ENCODE peak calls at places on chromosomes 16 and 17, in eight cellular contexts. One of them, this sample, is unnamed.

GRCh38 chr16:57617604-57618111 is 10.8 kb upstream of the ADGRG1 start:
- DNase-seq in activated CD8-positive, alpha-beta T cell treated with anti-CD3 and anti-CD28 coated beads, Interleukin-2, amount 10 ng/mL, durations not matched to agents 7 days and 5 days: no peak
- DNase-seq in hippocampal formation: no peak
- DNase-seq in vagina: no peak
- DNase-seq in HTR-8/SVneo: no peak
- DNase-seq in cardiac muscle cell: no peak
- DNase-seq in colonic mucosa: peak
- DNase-seq in cerebellum: no peak
- DNase-seq in this sample: no peak

GRCh38 chr16:84049403-84050060 is 6.9 kb upstream of the SLC38A8 start:
- DNase-seq in vagina: no peak
- DNase-seq in HTR-8/SVneo: no peak
- DNase-seq in cardiac muscle cell: no peak
- DNase-seq in cerebellum: no peak
- DNase-seq in hippocampal formation: no peak
- DNase-seq in colonic mucosa: no peak
- DNase-seq in activated CD8-positive, alpha-beta T cell treated with anti-CD3 and anti-CD28 coated beads, Interleukin-2, amount 10 ng/mL, durations not matched to agents 7 days and 5 days: no peak
- DNase-seq in this sample: no peak

GRCh38 chr16:79286646-79287423 is 313.7 kb downstream of the MAF start:
- DNase-seq in colonic mucosa: peak
- DNase-seq in hippocampal formation: peak
- DNase-seq in cerebellum: peak
- DNase-seq in cardiac muscle cell: no peak
- DNase-seq in vagina: no peak
- DNase-seq in HTR-8/SVneo: no peak
- DNase-seq in activated CD8-positive, alpha-beta T cell treated with anti-CD3 and anti-CD28 coated beads, Interleukin-2, amount 10 ng/mL, durations not matched to agents 7 days and 5 days: peak
- DNase-seq in this sample: peak

GRCh38 chr17:2954898-2955445 is 108.4 kb downstream of the OR1D5 start:
- DNase-seq in cardiac muscle cell: no peak
- DNase-seq in hippocampal formation: no peak
- DNase-seq in vagina: no peak
- DNase-seq in HTR-8/SVneo: peak
- DNase-seq in colonic mucosa: no peak
- DNase-seq in cerebellum: no peak
- DNase-seq in activated CD8-positive, alpha-beta T cell treated with anti-CD3 and anti-CD28 coated beads, Interleukin-2, amount 10 ng/mL, durations not matched to agents 7 days and 5 days: no peak
- DNase-seq in this sample: peak

GRCh38 chr16:70523621-70524405 is at the start of gene SF3B3:
- DNase-seq in cerebellum: peak
- DNase-seq in HTR-8/SVneo: peak
- DNase-seq in activated CD8-positive, alpha-beta T cell treated with anti-CD3 and anti-CD28 coated beads, Interleukin-2, amount 10 ng/mL, durations not matched to agents 7 days and 5 days: peak
- DNase-seq in cardiac muscle cell: peak
- DNase-seq in vagina: peak
- DNase-seq in colonic mucosa: peak
- DNase-seq in hippocampal formation: peak
- DNase-seq in this sample: peak

GRCh38 chr16:80346160-80346632 is 194.6 kb upstream of the DYNLRB2 start:
- DNase-seq in HTR-8/SVneo: no peak
- DNase-seq in hippocampal formation: no peak
- DNase-seq in vagina: no peak
- DNase-seq in cardiac muscle cell: no peak
- DNase-seq in colonic mucosa: no peak
- DNase-seq in cerebellum: no peak
- DNase-seq in activated CD8-positive, alpha-beta T cell treated with anti-CD3 and anti-CD28 coated beads, Interleukin-2, amount 10 ng/mL, durations not matched to agents 7 days and 5 days: no peak
- DNase-seq in this sample: no peak

GRCh38 chr17:4176803-4177472 is 33.9 kb downstream of the CYB5D2 start:
- DNase-seq in cerebellum: no peak
- DNase-seq in HTR-8/SVneo: no peak
- DNase-seq in colonic mucosa: no peak
- DNase-seq in hippocampal formation: no peak
- DNase-seq in vagina: no peak
- DNase-seq in activated CD8-positive, alpha-beta T cell treated with anti-CD3 and anti-CD28 coated beads, Interleukin-2, amount 10 ng/mL, durations not matched to agents 7 days and 5 days: peak
- DNase-seq in cardiac muscle cell: no peak
- DNase-seq in this sample: no peak

GRCh38 chr16:87951550-87952538 is 610 bp downstream of the BANP start:
- DNase-seq in HTR-8/SVneo: no peak
- DNase-seq in hippocampal formation: no peak
- DNase-seq in cerebellum: no peak
- DNase-seq in cardiac muscle cell: peak
- DNase-seq in activated CD8-positive, alpha-beta T cell treated with anti-CD3 and anti-CD28 coated beads, Interleukin-2, amount 10 ng/mL, durations not matched to agents 7 days and 5 days: peak
- DNase-seq in vagina: no peak
- DNase-seq in colonic mucosa: peak
- DNase-seq in this sample: no peak

GRCh38 chr17:45924332-45924820 is 30.0 kb downstream of the MAPT start:
- DNase-seq in activated CD8-positive, alpha-beta T cell treated with anti-CD3 and anti-CD28 coated beads, Interleukin-2, amount 10 ng/mL, durations not matched to agents 7 days and 5 days: no peak
- DNase-seq in cardiac muscle cell: no peak
- DNase-seq in cerebellum: no peak
- DNase-seq in hippocampal formation: no peak
- DNase-seq in vagina: no peak
- DNase-seq in colonic mucosa: no peak
- DNase-seq in HTR-8/SVneo: no peak
- DNase-seq in this sample: no peak

GRCh38 chr16:85327731-85328664 is 215.7 kb upstream of the CIBAR2 start:
- DNase-seq in hippocampal formation: no peak
- DNase-seq in vagina: no peak
- DNase-seq in HTR-8/SVneo: no peak
- DNase-seq in activated CD8-positive, alpha-beta T cell treated with anti-CD3 and anti-CD28 coated beads, Interleukin-2, amount 10 ng/mL, durations not matched to agents 7 days and 5 days: no peak
- DNase-seq in cardiac muscle cell: peak
- DNase-seq in cerebellum: peak
- DNase-seq in colonic mucosa: no peak
- DNase-seq in this sample: peak

GRCh38 chr17:81722184-81723120 is 10.4 kb downstream of the SLC25A10 start:
- DNase-seq in activated CD8-positive, alpha-beta T cell treated with anti-CD3 and anti-CD28 coated beads, Interleukin-2, amount 10 ng/mL, durations not matched to agents 7 days and 5 days: no peak
- DNase-seq in vagina: no peak
- DNase-seq in cardiac muscle cell: no peak
- DNase-seq in cerebellum: no peak
- DNase-seq in HTR-8/SVneo: no peak
- DNase-seq in colonic mucosa: peak
- DNase-seq in hippocampal formation: no peak
- DNase-seq in this sample: no peak

GRCh38 chr17:31211352-31212012 is 85.6 kb downstream of the OMG start:
- DNase-seq in hippocampal formation: no peak
- DNase-seq in HTR-8/SVneo: no peak
- DNase-seq in vagina: no peak
- DNase-seq in cerebellum: no peak
- DNase-seq in colonic mucosa: no peak
- DNase-seq in cardiac muscle cell: no peak
- DNase-seq in activated CD8-positive, alpha-beta T cell treated with anti-CD3 and anti-CD28 coated beads, Interleukin-2, amount 10 ng/mL, durations not matched to agents 7 days and 5 days: no peak
- DNase-seq in this sample: no peak

GRCh38 chr17:50487213-50488096 is 8.8 kb downstream of the RSAD1 start:
- DNase-seq in HTR-8/SVneo: no peak
- DNase-seq in hippocampal formation: no peak
- DNase-seq in colonic mucosa: no peak
- DNase-seq in vagina: no peak
- DNase-seq in cardiac muscle cell: no peak
- DNase-seq in activated CD8-positive, alpha-beta T cell treated with anti-CD3 and anti-CD28 coated beads, Interleukin-2, amount 10 ng/mL, durations not matched to agents 7 days and 5 days: no peak
- DNase-seq in cerebellum: no peak
- DNase-seq in this sample: no peak

GRCh38 chr17:69069289-69069688 is 8.6 kb upstream of the ABCA9 start:
- DNase-seq in cardiac muscle cell: no peak
- DNase-seq in cerebellum: no peak
- DNase-seq in hippocampal formation: no peak
- DNase-seq in HTR-8/SVneo: no peak
- DNase-seq in colonic mucosa: no peak
- DNase-seq in activated CD8-positive, alpha-beta T cell treated with anti-CD3 and anti-CD28 coated beads, Interleukin-2, amount 10 ng/mL, durations not matched to agents 7 days and 5 days: no peak
- DNase-seq in vagina: no peak
- DNase-seq in this sample: peak

GRCh38 chr16:88905563-88905962 is 39.1 kb upstream of the PABPN1L start:
- DNase-seq in hippocampal formation: no peak
- DNase-seq in cardiac muscle cell: peak
- DNase-seq in cerebellum: no peak
- DNase-seq in vagina: no peak
- DNase-seq in HTR-8/SVneo: no peak
- DNase-seq in colonic mucosa: no peak
- DNase-seq in activated CD8-positive, alpha-beta T cell treated with anti-CD3 and anti-CD28 coated beads, Interleukin-2, amount 10 ng/mL, durations not matched to agents 7 days and 5 days: no peak
- DNase-seq in this sample: no peak

GRCh38 chr17:83079766-83080616 is 582 bp downstream of the METRNL start:
- DNase-seq in activated CD8-positive, alpha-beta T cell treated with anti-CD3 and anti-CD28 coated beads, Interleukin-2, amount 10 ng/mL, durations not matched to agents 7 days and 5 days: no peak
- DNase-seq in vagina: no peak
- DNase-seq in cerebellum: no peak
- DNase-seq in hippocampal formation: no peak
- DNase-seq in cardiac muscle cell: peak
- DNase-seq in HTR-8/SVneo: no peak
- DNase-seq in colonic mucosa: no peak
- DNase-seq in this sample: no peak

This sample was measured in NCI-H748 treated with DMSO at 0.1 percent for 48 hours.